ENCODE peak calls at places on chromosome 20, in ten cellular contexts. D is A549, J is heart right ventricle, U is GM23338, M is psoas muscle, A is GM12865, K is stomach, G is lung, Q is WERI-Rb-1, Y is epithelial cell of esophagus. C is an unnamed sample.
A peak's percentile ranks its signal among the peaks of the same experiment; 100 is the strongest.

GRCh38 chr20:18233408-18233943 is 54.9 kb upstream of the ZNF133 start:
- DNase-seq in D (no peak), J (no peak), U (no peak), M (no peak), A (no peak), K (no peak), G (no peak), Q (no peak), Y (no peak), C (no peak)

GRCh38 chr20:15849131-15849685 is 724.0 kb downstream of the KIF16B start:
- DNase-seq in D (no peak), J (no peak), U (peak; percentile 13), M (no peak), A (no peak), K (no peak), G (no peak), Q (no peak), Y (no peak), C (no peak)

GRCh38 chr20:47680804-47681529 is 104.3 kb downstream of the SULF2 start:
- DNase-seq in D (no peak), J (no peak), U (no peak), M (no peak), A (peak; percentile 73), K (no peak), G (no peak), Q (no peak), Y (no peak), C (no peak)

GRCh38 chr20:25083141-25083772 is 1.3 kb upstream of the VSX1 start:
- DNase-seq in D (no peak), J (no peak), U (peak; percentile 43), M (no peak), A (no peak), K (no peak), G (no peak), Q (no peak), Y (no peak), C (no peak)

GRCh38 chr20:48706116-48706656 is 121.6 kb downstream of the PREX1 start:
- DNase-seq in D (no peak), J (no peak), U (no peak), M (no peak), A (no peak), K (no peak), G (no peak), Q (no peak), Y (no peak), C (no peak)

GRCh38 chr20:10271470-10272219 is 53.0 kb downstream of the SNAP25 start:
- DNase-seq in D (no peak), J (no peak), U (no peak), M (no peak), A (no peak), K (no peak), G (no peak), Q (no peak), Y (no peak), C (peak; percentile 79)

GRCh38 chr20:17835240-17835940 is 133.2 kb downstream of the SNX5 start:
- DNase-seq in D (peak; percentile 81), J (peak; percentile 55), U (no peak), M (peak; percentile 73), A (no peak), K (no peak), G (no peak), Q (no peak), Y (peak; percentile 90), C (no peak)

GRCh38 chr20:5511082-5511481 is 194.3 kb upstream of the PROKR2 start:
- DNase-seq in D (no peak), J (no peak), U (no peak), M (no peak), A (no peak), K (no peak), G (no peak), Q (no peak), Y (no peak), C (no peak)

DNA sequence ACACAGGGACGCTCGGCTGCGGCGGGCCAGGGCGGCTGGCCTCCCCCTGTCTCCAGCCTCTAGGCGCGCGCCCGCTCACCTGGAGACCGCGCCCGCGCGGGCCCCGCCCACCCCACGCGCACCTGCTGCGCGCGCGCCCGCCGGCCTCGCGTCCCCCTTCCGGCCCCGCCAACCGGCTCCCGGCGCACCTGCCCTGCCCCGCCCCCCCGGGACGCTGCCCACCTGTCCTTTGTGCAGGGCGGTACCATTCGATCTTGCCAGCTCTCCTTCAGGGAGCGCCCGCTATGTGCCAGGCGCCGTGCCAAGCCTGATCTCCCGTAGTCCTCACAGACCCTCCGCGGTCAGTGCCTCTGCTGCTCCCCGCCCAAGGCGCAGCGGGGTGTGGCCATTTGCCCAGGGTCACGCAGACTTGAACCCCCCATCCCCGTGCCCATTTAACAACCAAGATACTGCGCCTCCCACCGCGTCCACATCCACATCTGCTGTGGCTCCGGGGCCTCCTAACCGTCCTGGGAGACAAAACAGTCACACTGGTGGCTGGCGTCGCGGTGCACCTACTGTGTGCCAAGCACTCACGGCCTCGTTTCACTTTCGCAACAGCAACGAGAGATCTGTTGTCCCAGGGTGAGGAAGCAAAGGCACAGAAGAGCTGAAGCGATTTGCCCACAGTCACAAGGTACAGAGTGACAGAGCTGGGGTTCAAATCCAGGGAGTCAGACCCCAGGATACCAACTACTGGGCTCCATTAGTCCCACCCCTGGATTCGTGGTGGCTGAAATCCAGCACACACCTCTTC is 48.1 kb downstream of the NOL4L start:
- DNase-seq in D (no peak), J (peak; percentile 42), U (peak; percentile 61), M (peak; percentile 20), A (peak; percentile 35), K (peak; percentile 90), G (peak; percentile 42), Q (no peak), Y (no peak), C (no peak)
- H3K4me3 ChIP-seq in D (peak overlapping the region; percentile 54), J (peak overlapping the region; percentile 39), U (peak overlapping the region; percentile 74), M (peak overlapping the region; percentile 63), A (peak overlapping the region; percentile 40), K (peak overlapping the region; percentile 58), G (peak overlapping the region; percentile 22), Q (no peak overlapping the region), Y (peak overlapping the region; percentile 36), C (peak overlapping the region; percentile 60)

GRCh38 chr20:57223648-57224489 is 42.6 kb downstream of the BMP7 start:
- DNase-seq in D (no peak), J (peak; percentile 28), U (no peak), M (peak; percentile 66), A (no peak), K (no peak), G (no peak), Q (no peak), Y (no peak), C (no peak)

GRCh38 chr20:57220187-57221165 is 46.0 kb downstream of the BMP7 start:
- DNase-seq in D (no peak), J (no peak), U (no peak), M (no peak), A (no peak), K (no peak), G (no peak), Q (no peak), Y (no peak), C (no peak)

GRCh38 chr20:57224641-57225138 is 41.8 kb downstream of the BMP7 start:
- DNase-seq in D (no peak), J (no peak), U (no peak), M (peak; percentile 27), A (no peak), K (no peak), G (no peak), Q (peak; percentile 93), Y (no peak), C (no peak)

GRCh38 chr20:57221916-57222630 is 44.4 kb downstream of the BMP7 start:
- DNase-seq in D (no peak), J (no peak), U (no peak), M (no peak), A (no peak), K (no peak), G (no peak), Q (no peak), Y (no peak), C (no peak)

GRCh38 chr20:57222631-57222950 is 43.9 kb downstream of the BMP7 start:
- DNase-seq in D (no peak), J (no peak), U (no peak), M (no peak), A (no peak), K (no peak), G (no peak), Q (no peak), Y (no peak), C (no peak)
- TF ChIP-seq CTCF in D (no peak), J (no peak), U (no peak), M (no peak), A (no peak), K (no peak), G (no peak), Q (no peak), Y (no peak), C (no peak)

DNA sequence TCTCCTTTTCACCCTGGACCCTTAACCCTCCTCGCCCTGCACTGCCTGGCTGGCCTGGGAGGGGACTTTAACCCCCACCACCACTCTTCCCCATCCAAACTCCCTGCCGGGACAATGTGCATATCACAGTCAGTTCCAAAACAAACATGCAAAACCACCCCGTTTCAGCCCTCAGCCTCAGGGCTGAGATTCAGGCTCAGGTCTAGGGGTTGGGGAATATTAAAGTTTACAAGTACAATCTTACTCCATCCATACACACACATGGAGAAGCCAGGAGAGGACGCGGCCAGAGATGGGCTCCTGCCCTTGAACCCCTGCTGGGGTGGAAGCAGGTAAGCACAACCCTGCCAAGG is 534 bp downstream of the KIAA1755 start:
- DNase-seq in D (no peak), J (no peak), U (peak; percentile 8), M (no peak), A (no peak), K (no peak), G (no peak), Q (no peak), Y (no peak), C (no peak)
- H3K4me3 ChIP-seq in D (no peak overlapping the region), J (peak overlapping the region; percentile 22), U (peak overlapping the region; percentile 60), M (peak overlapping the region; percentile 58), A (no peak overlapping the region), K (peak overlapping the region; percentile 47), G (no peak overlapping the region), Q (peak overlapping the region; percentile 61), Y (no peak overlapping the region), C (peak overlapping the region; percentile 77)

GRCh38 chr20:62901891-62902290 is 24.4 kb downstream of the DIDO1 start:
- DNase-seq in D (no peak), J (no peak), U (no peak), M (no peak), A (no peak), K (no peak), G (no peak), Q (no peak), Y (no peak), C (no peak)

GRCh38 chr20:62899633-62900051 is 26.7 kb downstream of the DIDO1 start:
- DNase-seq in D (no peak), J (no peak), U (peak; percentile 78), M (no peak), A (no peak), K (no peak), G (no peak), Q (peak; percentile 53), Y (peak; percentile 48), C (no peak)

GRCh38 chr20:62898970-62899632 is 27.2 kb downstream of the DIDO1 start:
- DNase-seq in D (no peak), J (no peak), U (no peak), M (no peak), A (peak; percentile 45), K (no peak), G (no peak), Q (no peak), Y (no peak), C (no peak)

GRCh38 chr20:62900052-62900691 is 26.1 kb downstream of the DIDO1 start:
- DNase-seq in D (peak; percentile 92), J (peak; percentile 72), U (peak; percentile 92), M (peak; percentile 74), A (peak; percentile 82), K (peak; percentile 75), G (peak; percentile 75), Q (peak; percentile 86), Y (peak; percentile 78), C (peak; percentile 56)

DNA sequence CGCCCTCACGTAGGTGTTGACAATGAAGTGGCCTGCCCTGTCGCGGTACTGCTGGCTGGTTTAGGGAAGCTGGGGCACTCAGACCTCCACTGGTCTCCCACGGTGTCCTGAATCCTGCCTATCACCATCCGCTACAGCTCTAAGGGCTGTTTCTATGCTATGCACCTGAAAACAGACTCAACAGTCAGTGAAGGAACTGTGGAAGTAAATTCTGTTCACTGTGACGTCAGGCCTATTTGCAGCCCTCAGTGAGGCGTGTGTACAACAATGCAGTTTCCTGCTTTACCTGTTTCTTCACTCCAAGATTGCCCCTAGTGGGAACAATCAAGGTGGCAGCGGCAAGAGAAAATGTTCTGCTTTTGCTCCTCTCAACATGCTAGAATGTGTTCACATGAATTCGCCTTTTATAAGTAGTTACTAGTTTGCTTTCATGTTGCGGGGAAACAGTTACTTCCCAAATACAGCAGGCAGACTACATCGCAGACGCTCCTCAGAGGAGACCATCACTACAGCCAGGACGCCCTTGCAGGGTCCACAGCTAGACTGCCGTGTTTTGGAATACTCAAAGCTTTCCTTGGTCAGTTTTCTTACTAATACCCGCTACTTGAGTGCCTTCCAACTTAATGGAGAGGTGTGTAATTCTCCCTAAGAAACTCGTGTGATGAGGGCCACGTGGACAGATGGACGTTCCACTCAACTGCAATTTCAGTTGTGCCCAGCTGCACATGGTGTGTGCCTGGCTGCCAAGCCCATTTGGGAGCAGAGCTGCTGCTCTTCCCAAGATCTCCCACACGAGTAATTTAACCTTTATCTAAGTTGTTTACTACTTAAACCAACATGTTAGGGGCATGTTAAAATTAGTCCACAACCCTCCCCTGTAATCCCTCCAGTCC is 25.4 kb downstream of the DIDO1 start:
- DNase-seq in D (peak; percentile 57), J (no peak), U (peak; percentile 73), M (no peak), A (peak; percentile 31), K (peak; percentile 39), G (no peak), Q (peak; percentile 37), Y (peak; percentile 90), C (no peak)
- TF ChIP-seq CTCF in D (no peak), J (no peak), U (no peak), M (no peak), A (peak; percentile 22), K (no peak), G (no peak), Q (peak; percentile 45), Y (peak; percentile 67), C (no peak)